ENCODE peak calls at places on chromosomes 1 and 21, in six cellular contexts. A, H, O, W, N and V are unnamed samples.

GRCh38 chr1:72230746-72231145 is 51.6 kb downstream of the NEGR1 start:
- DNase-seq in A (no peak), H (no peak), O (no peak), W (no peak), N (no peak), V (no peak)

GRCh38 chr1:114178940-114179339 is 25.3 kb upstream of the SYT6 start:
- DNase-seq in A (no peak), H (no peak), O (no peak), W (no peak), N (no peak), V (no peak)

GRCh38 chr1:216461466-216461865 is 38.2 kb upstream of the USH2A start:
- DNase-seq in A (no peak), H (no peak), O (no peak), W (no peak), N (no peak), V (no peak)

GRCh38 chr21:14356771-14357170 is 26.2 kb downstream of the HSPA13 start:
- DNase-seq in A (no peak), H (no peak), O (no peak), W (no peak), N (no peak), V (no peak)

GRCh38 chr1:1630965-1631792 is 794 bp upstream of the MMP23B start:
- DNase-seq in A (no peak), H (no peak), O (no peak), W (peak), N (no peak), V (no peak)

GRCh38 chr1:1616045-1616821 is 933 bp downstream of the MIB2 start:
- DNase-seq in A (no peak), H (peak), O (peak), W (no peak), N (no peak), V (no peak)

GRCh38 chr1:61807606-61808005 is 65.3 kb downstream of the PATJ start:
- DNase-seq in A (no peak), H (no peak), O (no peak), W (no peak), N (no peak), V (no peak)

GRCh38 chr1:156664046-156664948 is 12.9 kb downstream of the NES start:
- DNase-seq in A (peak), H (no peak), O (no peak), W (no peak), N (no peak), V (no peak)

GRCh38 chr21:20040768-20041167 is 957.4 kb upstream of the NCAM2 start:
- DNase-seq in A (no peak), H (no peak), O (peak), W (no peak), N (no peak), V (no peak)

GRCh38 chr1:51303315-51303714 is 27.0 kb downstream of the TTC39A start:
- DNase-seq in A (no peak), H (no peak), O (no peak), W (no peak), N (no peak), V (no peak)

GRCh38 chr1:201774224-201774982 is 54.6 kb upstream of the IPO9 start:
- DNase-seq in A (no peak), H (no peak), O (no peak), W (no peak), N (no peak), V (no peak)

GRCh38 chr1:107698161-107698560 is 266.8 kb downstream of the VAV3 start:
- DNase-seq in A (no peak), H (no peak), O (no peak), W (no peak), N (no peak), V (no peak)

GRCh38 chr1:31748265-31748859 is 15.8 kb downstream of the ADGRB2 start:
- DNase-seq in A (no peak), H (no peak), O (no peak), W (no peak), N (no peak), V (no peak)

GRCh38 chr1:45346473-45346872 is 6.2 kb upstream of the MUTYH start:
- DNase-seq in A (no peak), H (no peak), O (no peak), W (no peak), N (no peak), V (no peak)

GRCh38 chr1:8422439-8423133 is 104.7 kb downstream of the SLC45A1 start:
- DNase-seq in A (peak), H (peak), O (no peak), W (peak), N (no peak), V (no peak)

GRCh38 chr21:41164981-41165650 is 2.8 kb upstream of the BACE2 start:
- DNase-seq in A (peak), H (no peak), O (peak), W (peak), N (no peak), V (peak)

GRCh38 chr1:238404921-238405320 is 514.2 kb upstream of the ZP4 start:
- DNase-seq in A (no peak), H (no peak), O (no peak), W (no peak), N (no peak), V (no peak)
- TF ChIP-seq POLR2A in A (no peak), H (no peak), O (no peak), W (no peak), N (no peak), V (no peak)

GRCh38 chr1:23530750-23531651 is at the start of gene E2F2:
- DNase-seq in A (peak), H (peak), O (peak), W (peak), N (peak), V (peak)
- TF ChIP-seq POLR2A in A (peak), H (peak), O (peak), W (no peak), N (no peak), V (peak)

DNA sequence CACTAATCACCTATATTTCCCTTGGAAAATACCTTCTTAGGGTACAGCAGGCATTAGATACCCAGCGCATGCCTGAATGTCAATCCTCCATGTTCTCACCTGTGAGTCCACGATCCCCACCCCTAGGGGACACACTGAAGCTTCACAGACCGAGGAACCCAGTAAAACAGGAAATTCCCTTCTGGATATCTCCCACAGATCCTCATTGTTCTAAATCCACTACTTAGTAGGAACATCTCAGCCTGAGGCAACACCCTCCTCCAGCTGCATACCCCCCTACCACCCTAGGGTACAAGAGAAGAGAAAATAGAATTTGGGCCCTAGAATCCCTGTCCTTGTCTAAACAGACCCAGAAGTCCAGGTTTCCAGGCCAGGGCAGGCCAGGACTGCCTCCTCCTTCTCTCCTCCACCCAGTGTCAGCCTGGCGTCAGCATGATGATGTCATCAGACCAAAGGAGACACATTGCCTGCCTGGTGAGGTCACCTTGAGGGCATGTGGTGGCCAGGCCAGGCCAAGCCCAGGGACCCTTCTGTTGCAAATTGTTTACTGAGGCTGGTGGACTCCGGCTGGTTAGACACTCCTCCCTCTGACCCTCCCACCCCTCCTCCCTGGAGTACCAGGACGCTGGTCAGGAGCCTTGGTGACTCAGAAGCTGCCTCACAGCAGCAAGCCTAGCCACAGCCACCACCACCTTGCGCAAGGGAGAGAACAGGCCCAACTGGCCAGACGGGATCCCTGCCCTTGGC is 6.2 kb downstream of the NECTIN4 start:
- DNase-seq in A (peak), H (peak), O (peak), W (peak), N (peak), V (peak)
- TF ChIP-seq POLR2A in A (no peak), H (no peak), O (no peak), W (no peak), N (no peak), V (peak)

DNA sequence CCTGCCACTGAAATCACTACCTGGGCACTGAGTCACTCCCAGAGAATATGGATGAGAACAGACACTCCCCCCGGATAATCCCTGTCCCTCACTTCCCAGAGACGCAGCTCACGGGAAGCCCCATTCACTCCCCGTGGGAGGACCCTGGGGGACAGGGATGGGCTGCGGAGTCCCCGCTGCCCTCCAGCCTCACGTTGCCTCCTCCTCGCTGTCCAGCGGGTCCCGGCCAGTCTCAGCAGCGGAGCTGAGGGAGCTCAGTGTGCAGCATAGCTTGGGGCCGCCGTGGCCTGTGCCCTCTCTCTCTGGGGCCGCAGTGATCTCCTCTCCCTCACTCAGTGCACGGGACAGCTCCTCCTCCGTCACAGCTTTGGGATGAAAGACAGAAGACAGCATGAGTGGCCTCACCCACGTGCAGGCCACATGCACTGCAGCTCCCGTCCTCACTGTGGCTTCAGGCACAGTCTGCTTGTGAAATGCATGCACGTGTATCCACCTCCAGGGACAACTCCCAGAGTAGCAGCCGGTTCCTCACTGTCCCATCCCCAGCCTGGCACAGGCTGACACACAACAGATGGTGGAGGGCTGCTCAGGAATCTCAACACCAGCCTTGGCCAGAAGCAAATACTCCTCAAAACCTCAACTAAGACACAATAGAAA is 7.4 kb downstream of the CFAP410 start:
- DNase-seq in A (no peak), H (no peak), O (no peak), W (no peak), N (no peak), V (no peak)
- TF ChIP-seq POLR2A in A (no peak), H (no peak), O (no peak), W (no peak), N (no peak), V (no peak)